ENCODE peak calls at places on chromosomes 6 and 20, in nine cellular contexts. F is aorta; X is stomach; Q is effector memory CD4-positive, alpha-beta T cell; D is Karpas-422; A is IMR-90; U is left lung; L is upper lobe of right lung; J is naive thymus-derived CD4-positive, alpha-beta T cell. P is an unnamed sample.

GRCh38 chr6:149480502-149481280 is 4.1 kb downstream of the ZC3H12D start:
- DNase-seq in D (peak; percentile 78), Q (peak; percentile 40), J (peak; percentile 42), U (no peak), X (no peak), A (no peak), F (no peak), L (no peak), P (no peak)

GRCh38 chr6:17156112-17156921 is 54.5 kb downstream of the STMND1 start:
- DNase-seq in A (peak; percentile 89), F (no peak), U (no peak), X (peak; percentile 72), L (no peak), J (peak; percentile 62), D (peak; percentile 85), Q (peak; percentile 10), P (peak; percentile 36)

GRCh38 chr20:24673678-24674570 is 204.5 kb downstream of the SYNDIG1 start:
- DNase-seq in A (peak; percentile 75), D (no peak), J (no peak), F (no peak), L (peak; percentile 52), Q (no peak), X (no peak), U (no peak), P (no peak)

GRCh38 chr6:31775184-31775583 is 1.9 kb downstream of the VWA7 start:
- DNase-seq in J (no peak), F (no peak), D (no peak), X (peak; percentile 73), U (peak; percentile 32), A (no peak), L (no peak), Q (no peak), P (no peak)

GRCh38 chr20:64069614-64070243 is 6.7 kb downstream of the TCEA2 start:
- DNase-seq in A (no peak), Q (no peak), X (peak; percentile 48), U (no peak), D (peak; percentile 76), J (no peak), L (no peak), F (no peak), P (no peak)

GRCh38 chr6:42933195-42933594 is 3.9 kb downstream of the CNPY3 start:
- DNase-seq in U (no peak), A (no peak), J (no peak), Q (no peak), D (no peak), F (no peak), X (no peak), L (no peak), P (no peak)

GRCh38 chr6:52540286-52540902 is 36.5 kb downstream of the TRAM2 start:
- DNase-seq in Q (no peak), F (no peak), A (peak; percentile 42), J (no peak), U (no peak), D (no peak), X (no peak), L (no peak), P (no peak)

GRCh38 chr6:168075787-168076202 is 3.2 kb downstream of the FRMD1 start:
- DNase-seq in Q (no peak), L (no peak), X (no peak), U (no peak), F (no peak), J (no peak), A (no peak), D (no peak), P (no peak)

GRCh38 chr20:53048387-53048786 is 76.2 kb downstream of the TSHZ2 start:
- DNase-seq in L (no peak), A (no peak), X (no peak), J (no peak), Q (no peak), F (no peak), D (no peak), U (no peak), P (no peak)

GRCh38 chr20:53040678-53041674 is 68.8 kb downstream of the TSHZ2 start:
- DNase-seq in D (no peak), U (no peak), Q (no peak), F (peak; percentile 54), X (no peak), L (no peak), A (no peak), J (no peak), P (no peak)

GRCh38 chr20:53047203-53047602 is 75.0 kb downstream of the TSHZ2 start:
- DNase-seq in F (no peak), U (no peak), Q (no peak), J (no peak), L (no peak), D (no peak), A (no peak), X (no peak), P (no peak)

GRCh38 chr20:53045941-53046340 is 73.8 kb downstream of the TSHZ2 start:
- DNase-seq in F (no peak), A (no peak), D (no peak), U (no peak), L (no peak), J (no peak), Q (no peak), X (no peak), P (no peak)

DNA sequence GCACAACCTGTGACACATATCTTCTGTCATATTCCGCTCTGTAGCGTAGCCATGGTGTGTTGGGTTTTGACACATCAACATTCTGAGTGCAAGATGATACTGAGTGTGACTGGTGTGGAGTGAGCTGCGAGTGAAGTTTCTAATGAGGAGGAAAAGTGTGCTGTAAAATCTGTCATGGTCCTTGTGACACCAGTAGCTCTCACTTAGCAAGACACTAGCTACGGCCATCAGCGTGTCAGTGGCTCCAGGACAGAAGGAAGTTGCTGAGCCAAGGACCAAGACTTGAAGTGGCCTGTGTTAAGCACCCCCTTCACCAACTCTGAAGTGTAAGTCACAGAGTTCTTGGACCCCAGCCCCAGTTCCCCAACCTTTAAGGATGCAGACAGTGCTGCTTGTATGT is 72.1 kb downstream of the TSHZ2 start:
- DNase-seq in A (no peak), X (no peak), J (no peak), Q (no peak), D (no peak), L (no peak), F (no peak), U (no peak), P (no peak)
- H3K4me1 ChIP-seq in A (no peaks in the 10 kb centered on the region), X (no peaks in the 10 kb centered on the region), J (no peaks in the 10 kb centered on the region), Q (no peaks in the 10 kb centered on the region), D (no peaks in the 10 kb centered on the region), L (no peaks in the 10 kb centered on the region), F (no peaks in the 10 kb centered on the region), U (no peaks in the 10 kb centered on the region), P (no peaks in the 10 kb centered on the region)

GRCh38 chr20:31608256-31608980 is 3.3 kb downstream of the ID1 start:
- DNase-seq in Q (no peak), J (no peak), A (peak; percentile 48), U (peak; percentile 95), F (peak; percentile 82), L (peak; percentile 96), D (no peak), X (peak; percentile 92), P (no peak)

GRCh38 chr20:31605902-31606677 is 1.0 kb downstream of the ID1 start:
- DNase-seq in U (peak; percentile 85), J (peak; percentile 7), A (no peak), X (peak; percentile 35), D (no peak), F (no peak), Q (no peak), L (peak; percentile 70), P (peak; percentile 13)

GRCh38 chr20:31607640-31608255 is 2.7 kb downstream of the ID1 start:
- DNase-seq in U (peak; percentile 18), D (no peak), J (no peak), A (no peak), F (no peak), L (no peak), X (no peak), Q (no peak), P (no peak)

GRCh38 chr20:31606678-31606927 is 1.5 kb downstream of the ID1 start:
- DNase-seq in A (no peak), J (no peak), F (no peak), D (no peak), U (no peak), X (no peak), L (no peak), Q (no peak), P (no peak)

GRCh38 chr20:31606928-31607639 is 2.0 kb downstream of the ID1 start:
- DNase-seq in Q (no peak), L (peak; percentile 74), U (peak; percentile 79), J (no peak), D (no peak), F (no peak), X (peak; percentile 55), A (peak; percentile 67), P (no peak)
- H3K4me3 ChIP-seq in Q (no peak overlapping the region), L (peak overlapping the region; percentile 88), U (peak overlapping the region; percentile 86), J (no peak overlapping the region), D (no peak overlapping the region), F (peak overlapping the region; percentile 42), X (peak overlapping the region; percentile 85), A (peak overlapping the region; percentile 66), P (no peak overlapping the region)

GRCh38 chr6:53803081-53803860 is 8.5 kb downstream of the LRRC1 start:
- DNase-seq in D (no peak), F (no peak), L (no peak), J (no peak), U (no peak), A (peak; percentile 81), X (no peak), Q (no peak), P (no peak)

GRCh38 chr6:53805016-53805415 is 10.2 kb downstream of the LRRC1 start:
- DNase-seq in D (no peak), L (no peak), A (no peak), Q (no peak), J (no peak), X (no peak), F (no peak), U (no peak), P (no peak)

GRCh38 chr6:53802582-53802981 is 7.8 kb downstream of the LRRC1 start:
- DNase-seq in F (no peak), L (no peak), A (peak; percentile 62), Q (no peak), D (no peak), U (no peak), J (no peak), X (no peak), P (no peak)

GRCh38 chr6:53808302-53808881 is 13.6 kb downstream of the LRRC1 start:
- DNase-seq in J (no peak), A (no peak), Q (no peak), U (no peak), X (no peak), L (no peak), D (no peak), F (no peak), P (no peak)

GRCh38 chr6:53805725-53806124 is 10.9 kb downstream of the LRRC1 start:
- DNase-seq in U (no peak), D (no peak), J (peak; percentile 4), F (no peak), L (no peak), Q (no peak), A (no peak), X (no peak), P (no peak)
- H3K27ac ChIP-seq in U (no peak overlapping the region), D (no peak overlapping the region), J (no peak overlapping the region), F (no peak overlapping the region), L (no peak overlapping the region), Q (no peak overlapping the region), A (no peak overlapping the region), X (no peak overlapping the region), P (no peak overlapping the region)

DNA sequence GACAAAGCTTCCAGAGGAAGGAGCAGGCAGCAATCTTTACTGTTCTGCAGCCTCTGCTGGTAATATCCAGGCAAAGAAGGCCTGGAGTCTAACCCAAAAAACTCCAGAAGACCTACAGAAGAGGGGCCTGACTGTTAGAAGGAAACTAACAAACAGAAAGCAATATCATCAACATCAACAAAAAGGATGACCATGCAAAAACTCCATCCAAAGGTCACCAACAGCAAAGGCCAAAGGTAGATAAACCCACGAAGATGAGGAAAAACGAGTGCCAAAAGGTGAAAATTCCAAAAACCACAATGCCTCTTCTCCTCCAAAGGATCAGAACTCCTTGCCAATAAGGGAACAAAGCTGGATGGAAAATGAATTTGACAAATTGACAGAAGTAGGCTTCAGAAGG is 469.8 kb upstream of the FLRT3 start:
- DNase-seq in J (no peak), L (no peak), F (no peak), A (no peak), U (no peak), X (no peak), D (no peak), Q (no peak), P (no peak)
- H3K4me1 ChIP-seq in J (no peaks in the 10 kb centered on the region), L (no peaks in the 10 kb centered on the region), F (no peaks in the 10 kb centered on the region), A (no peaks in the 10 kb centered on the region), U (no peaks in the 10 kb centered on the region), X (no peaks in the 10 kb centered on the region), D (no peaks in the 10 kb centered on the region), Q (no peaks in the 10 kb centered on the region), P (no peaks in the 10 kb centered on the region)

P was measured in CD4-positive, CD25-positive, alpha-beta regulatory T cell.